ENCODE peak calls at places on chromosomes 4 and X, in six cellular contexts. E is NT2/D1, X is right lobe of liver, T is kidney, S is lung, W is psoas muscle. Q is an unnamed sample.
A peak's percentile ranks its signal among the peaks of the same experiment; 100 is the strongest.

GRCh38 chr4:26116057-26116456 is 202.0 kb downstream of the SMIM20 start:
- DNase-seq in X (no peak), S (no peak), W (no peak), T (no peak), E (no peak), Q (no peak)

GRCh38 chr4:98747659-98748091 is 89.3 kb upstream of the TSPAN5 start:
- DNase-seq in S (no peak), W (no peak), E (peak; percentile 27), T (no peak), X (no peak), Q (no peak)

GRCh38 chr4:162349395-162349794 is 185.6 kb upstream of the FSTL5 start:
- DNase-seq in X (no peak), E (no peak), T (no peak), W (no peak), S (no peak), Q (no peak)

GRCh38 chr4:147340111-147340510 is 140.8 kb upstream of the EDNRA start:
- DNase-seq in E (no peak), S (no peak), T (no peak), W (no peak), X (no peak), Q (no peak)

GRCh38 chr4:54104907-54105306 is 4.9 kb downstream of the GSX2 start:
- DNase-seq in T (no peak), W (no peak), E (no peak), S (no peak), X (no peak), Q (no peak)

GRCh38 chr4:98568896-98569663 is 89.3 kb downstream of the TSPAN5 start:
- DNase-seq in W (no peak), T (no peak), X (no peak), S (no peak), E (no peak), Q (no peak)

GRCh38 chr4:87144346-87144745 is 76.1 kb downstream of the KLHL8 start:
- DNase-seq in T (no peak), S (no peak), E (no peak), X (no peak), W (no peak), Q (no peak)

GRCh38 chr4:128686032-128686465 is 123.5 kb upstream of the JADE1 start:
- DNase-seq in E (no peak), W (no peak), T (no peak), S (no peak), X (no peak), Q (no peak)

GRCh38 chrX:1378306-1378758 is 13.6 kb downstream of the SLC25A6 start:
- DNase-seq in T (peak; percentile 73), X (no peak), W (no peak), S (no peak), E (no peak), Q (no peak)

GRCh38 chr4:2241003-2241402 is 918 bp downstream of the HAUS3 start:
- DNase-seq in S (no peak), T (no peak), E (no peak), W (no peak), X (no peak), Q (no peak)

GRCh38 chr4:38177792-38178665 is 217.8 kb downstream of the PTTG2 start:
- DNase-seq in X (peak; percentile 73), W (peak; percentile 77), S (peak; percentile 83), E (no peak), T (peak; percentile 80), Q (no peak)

GRCh38 chrX:572490-573124 is 58.0 kb upstream of the SHOX start:
- DNase-seq in E (no peak), W (no peak), X (no peak), S (peak; percentile 10), T (no peak), Q (no peak)

GRCh38 chr4:28362169-28362568 is 1501.5 kb downstream of the STIM2 start:
- DNase-seq in S (no peak), W (no peak), T (no peak), E (no peak), X (no peak), Q (no peak)

GRCh38 chr4:182695842-182696241 is 221.3 kb downstream of the DCTD start:
- DNase-seq in E (no peak), S (no peak), W (no peak), T (no peak), X (no peak), Q (no peak)

GRCh38 chr4:88246600-88246999 is 37.8 kb downstream of the PPM1K start:
- DNase-seq in S (no peak), X (no peak), W (no peak), T (no peak), E (no peak), Q (no peak)

GRCh38 chr4:88017516-88018302 is 10.3 kb downstream of the PKD2 start:
- DNase-seq in S (no peak), X (no peak), T (no peak), W (no peak), E (no peak), Q (peak; percentile 72)

GRCh38 chr4:107283587-107284559 is 247.8 kb upstream of the DKK2 start:
- DNase-seq in S (no peak), E (no peak), X (no peak), T (no peak), W (no peak), Q (peak; percentile 91)

GRCh38 chr4:75370582-75370981 is 143.6 kb downstream of the RCHY1 start:
- DNase-seq in T (no peak), X (no peak), S (no peak), W (no peak), E (no peak), Q (no peak)

GRCh38 chr4:128560754-128561495 is 248.6 kb upstream of the JADE1 start:
- DNase-seq in E (no peak), X (no peak), T (no peak), W (no peak), S (no peak), Q (peak; percentile 53)

DNA sequence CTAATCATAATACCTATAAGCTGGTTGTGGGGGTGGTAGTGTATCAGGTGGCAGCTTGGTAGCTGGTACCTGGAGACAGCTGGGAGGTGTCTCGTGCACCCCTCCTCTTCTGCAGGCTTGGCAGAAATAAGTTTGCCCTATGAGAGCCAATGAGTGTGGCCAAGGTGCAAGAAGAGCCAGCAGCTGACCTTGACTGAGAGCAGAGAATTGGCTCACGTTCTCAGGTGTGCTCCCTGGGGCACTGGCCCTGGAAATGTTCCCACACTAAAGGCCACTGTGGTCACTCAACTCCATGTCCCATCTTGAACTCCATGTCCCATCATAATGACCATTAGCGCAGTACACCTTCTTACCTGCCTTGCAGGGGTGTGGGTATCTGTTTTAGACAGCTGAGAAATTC is 13.4 kb downstream of the TRMT44 start:
- DNase-seq in T (no peak), E (no peak), S (no peak), X (no peak), W (no peak), Q (no peak)
- H3K36me3 ChIP-seq in T (peaks cover 52% of the 10 kb centered on the region), E (peaks cover 98% of the 10 kb centered on the region), S (peaks cover 42% of the 10 kb centered on the region), X (peaks cover 52% of the 10 kb centered on the region), W (peaks cover 97% of the 10 kb centered on the region), Q (peaks cover 3% of the 10 kb centered on the region)

GRCh38 chr4:78217557-78217956 is 160.4 kb downstream of the FRAS1 start:
- DNase-seq in S (no peak), T (no peak), X (no peak), W (no peak), E (no peak), Q (no peak)
- H3K36me3 ChIP-seq in S (no peaks in the 10 kb centered on the region), T (no peaks in the 10 kb centered on the region), X (no peaks in the 10 kb centered on the region), W (no peaks in the 10 kb centered on the region), E (no peaks in the 10 kb centered on the region), Q (no peaks in the 10 kb centered on the region)

DNA sequence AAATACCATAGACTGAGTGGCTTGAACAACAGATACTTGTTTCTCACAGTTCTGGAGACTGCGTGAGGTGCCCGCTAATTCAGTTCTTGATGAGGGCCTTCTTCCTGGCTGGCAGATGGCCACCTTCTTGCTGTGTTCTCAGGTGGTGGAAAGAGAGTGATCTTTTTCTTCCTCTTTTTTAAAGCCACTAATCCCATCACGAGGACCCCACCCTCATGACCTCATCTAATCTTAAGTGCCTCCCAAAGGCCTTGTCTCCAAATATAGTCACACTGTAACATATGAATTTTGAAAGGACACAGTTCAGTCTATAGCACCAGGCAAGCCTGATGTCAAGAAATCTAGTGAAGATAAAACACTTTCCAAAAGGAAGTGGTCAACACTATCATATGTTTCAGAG is 12.4 kb downstream of the VAMP7 start:
- DNase-seq in T (no peak), W (no peak), E (no peak), X (no peak), S (no peak), Q (no peak)
- H3K36me3 ChIP-seq in T (peaks cover 20% of the 10 kb centered on the region), W (peaks cover 32% of the 10 kb centered on the region), E (peaks cover 6% of the 10 kb centered on the region), X (peaks cover 23% of the 10 kb centered on the region), S (peaks cover 4% of the 10 kb centered on the region), Q (peaks cover 60% of the 10 kb centered on the region)

GRCh38 chr4:6877070-6877469 is 32.6 kb upstream of the TBC1D14 start:
- DNase-seq in T (no peak), E (no peak), S (no peak), X (no peak), W (no peak), Q (no peak)
- H3K36me3 ChIP-seq in T (peaks cover 75% of the 10 kb centered on the region), E (peaks cover 83% of the 10 kb centered on the region), S (peaks cover 23% of the 10 kb centered on the region), X (peaks cover 87% of the 10 kb centered on the region), W (peaks cover 90% of the 10 kb centered on the region), Q (peaks cover 45% of the 10 kb centered on the region)

GRCh38 chr4:121676388-121677075 is 20.2 kb downstream of the ANXA5 start:
- DNase-seq in E (no peak), S (no peak), X (no peak), T (no peak), W (no peak), Q (no peak)
- H3K36me3 ChIP-seq in E (peaks cover 87% of the 10 kb centered on the region), S (peaks cover 43% of the 10 kb centered on the region), X (peaks cover 53% of the 10 kb centered on the region), T (peaks cover 53% of the 10 kb centered on the region), W (peaks cover 93% of the 10 kb centered on the region), Q (peaks cover 97% of the 10 kb centered on the region)

GRCh38 chr4:25022198-25022597 is 8.5 kb downstream of the LGI2 start:
- DNase-seq in X (no peak), E (no peak), T (no peak), W (no peak), S (no peak), Q (no peak)
- H3K36me3 ChIP-seq in X (no peaks in the 10 kb centered on the region), E (peaks cover 6% of the 10 kb centered on the region), T (no peaks in the 10 kb centered on the region), W (no peaks in the 10 kb centered on the region), S (no peaks in the 10 kb centered on the region), Q (no peaks in the 10 kb centered on the region)

GRCh38 chr4:139304920-139305319 is 2.6 kb upstream of the NDUFC1 start:
- DNase-seq in X (no peak), T (no peak), W (no peak), E (no peak), S (no peak), Q (no peak)
- H3K36me3 ChIP-seq in X (peaks cover 5% of the 10 kb centered on the region), T (no peaks in the 10 kb centered on the region), W (no peaks in the 10 kb centered on the region), E (peaks cover 30% of the 10 kb centered on the region), S (no peaks in the 10 kb centered on the region), Q (peaks cover 43% of the 10 kb centered on the region)

GRCh38 chr4:103108547-103108946 is 8.9 kb upstream of the BDH2 start:
- DNase-seq in X (no peak), E (no peak), W (no peak), S (no peak), T (no peak), Q (no peak)
- H3K36me3 ChIP-seq in X (no peaks in the 10 kb centered on the region), E (peaks cover 49% of the 10 kb centered on the region), W (no peaks in the 10 kb centered on the region), S (no peaks in the 10 kb centered on the region), T (no peaks in the 10 kb centered on the region), Q (peaks cover 55% of the 10 kb centered on the region)